ENCODE peak calls at places on chromosomes 7 and 10, in six cellular contexts. M, B, D, E, Q and G are unnamed samples.

GRCh38 chr10:11532329-11532728 is 79.1 kb downstream of the USP6NL start:
- DNase-seq in E (no peak), M (no peak), B (no peak), D (peak), Q (no peak), G (no peak)

GRCh38 chr10:132974249-132974796 is 32.0 kb upstream of the CFAP46 start:
- DNase-seq in E (no peak), D (no peak), M (no peak), B (no peak), Q (no peak), G (no peak)

GRCh38 chr10:131981429-131982184 is at the start of gene BNIP3:
- DNase-seq in B (peak), E (peak), Q (peak), M (peak), D (peak), G (peak)

GRCh38 chr10:60883187-60883586 is 60.8 kb downstream of the RHOBTB1 start:
- DNase-seq in M (peak), B (no peak), E (peak), Q (no peak), D (peak), G (no peak)

GRCh38 chr7:124688991-124689390 is 76.6 kb downstream of the GPR37 start:
- DNase-seq in D (no peak), B (peak), E (no peak), Q (peak), M (no peak), G (no peak)

GRCh38 chr10:112383325-112383724 is 9.4 kb downstream of the ACSL5 start:
- DNase-seq in E (no peak), M (no peak), D (peak), Q (peak), B (no peak), G (peak)

GRCh38 chr7:39735903-39736302 is 112.5 kb downstream of the RALA start:
- DNase-seq in B (no peak), Q (peak), D (peak), M (no peak), E (no peak), G (no peak)

GRCh38 chr10:74165530-74165901 is 14.5 kb downstream of the ADK start:
- DNase-seq in D (no peak), B (no peak), E (no peak), Q (no peak), M (no peak), G (no peak)

GRCh38 chr7:157673573-157673972 is 336.8 kb downstream of the DNAJB6 start:
- DNase-seq in M (no peak), D (no peak), Q (no peak), B (no peak), E (no peak), G (no peak)

GRCh38 chr10:129079705-129080104 is 387.3 kb upstream of the MGMT start:
- DNase-seq in E (no peak), Q (no peak), M (no peak), B (no peak), D (no peak), G (no peak)

GRCh38 chr7:105799006-105799405 is 77.4 kb downstream of the ATXN7L1 start:
- DNase-seq in M (no peak), E (no peak), B (no peak), D (no peak), Q (no peak), G (no peak)

GRCh38 chr10:59234814-59235429 is 58.5 kb downstream of the PHYHIPL start:
- DNase-seq in Q (peak), B (no peak), E (no peak), M (peak), D (peak), G (no peak)

GRCh38 chr7:36016648-36017047 is 136.4 kb upstream of the EEPD1 start:
- DNase-seq in E (no peak), D (no peak), B (no peak), Q (no peak), M (no peak), G (no peak)

GRCh38 chr7:2301510-2301860 is 12.8 kb downstream of the SNX8 start:
- DNase-seq in B (no peak), E (no peak), D (no peak), Q (peak), M (peak), G (no peak)

GRCh38 chr10:72935358-72935757 is 19.2 kb downstream of the PLA2G12B start:
- DNase-seq in B (no peak), M (no peak), E (no peak), D (no peak), Q (no peak), G (no peak)

GRCh38 chr10:70367195-70367796 is 15.1 kb downstream of the LRRC20 start:
- DNase-seq in E (no peak), M (peak), B (no peak), Q (peak), D (peak), G (no peak)

GRCh38 chr10:13823046-13823711 is 236.4 kb downstream of the PRPF18 start:
- DNase-seq in E (no peak), D (no peak), Q (no peak), M (no peak), B (no peak), G (no peak)

GRCh38 chr7:93316730-93317129 is 84.6 kb downstream of the VPS50 start:
- DNase-seq in D (no peak), Q (peak), B (no peak), E (no peak), M (no peak), G (no peak)

GRCh38 chr7:93115796-93116195 is 2.0 kb downstream of the SAMD9 start:
- DNase-seq in D (peak), B (peak), M (peak), Q (peak), E (no peak), G (peak)

GRCh38 chr7:32357535-32358277 is 132.5 kb downstream of the LSM5 start:
- DNase-seq in D (no peak), E (no peak), Q (no peak), M (peak), B (no peak), G (no peak)

GRCh38 chr10:121411006-121411405 is 187.2 kb downstream of the FGFR2 start:
- DNase-seq in Q (no peak), M (no peak), E (no peak), B (no peak), D (no peak), G (no peak)

GRCh38 chr7:27453702-27454405 is 208.8 kb downstream of the HIBADH start:
- DNase-seq in E (no peak), B (no peak), D (peak), M (no peak), Q (peak), G (no peak)

GRCh38 chr7:16028103-16028502 is 341.6 kb upstream of the MEOX2 start:
- DNase-seq in M (no peak), Q (peak), B (no peak), D (peak), E (no peak), G (peak)

GRCh38 chr10:31490858-31491504 is 172.0 kb downstream of the ZEB1 start:
- DNase-seq in D (peak), B (no peak), Q (peak), E (no peak), M (peak), G (peak)

GRCh38 chr10:100827819-100828743 is 82.7 kb downstream of the PAX2 start:
- DNase-seq in E (peak), Q (no peak), B (no peak), D (no peak), M (peak), G (no peak)

GRCh38 chr10:100829933-100830727 is 82.6 kb upstream of the SLF2 start:
- DNase-seq in E (peak), B (no peak), M (no peak), D (no peak), Q (no peak), G (no peak)

GRCh38 chr10:100828744-100829102 is 83.3 kb downstream of the PAX2 start:
- DNase-seq in D (no peak), Q (no peak), M (no peak), E (peak), B (no peak), G (no peak)

GRCh38 chr10:100830728-100831110 is 82.0 kb upstream of the SLF2 start:
- DNase-seq in B (no peak), M (no peak), D (no peak), Q (no peak), E (no peak), G (no peak)

DNA sequence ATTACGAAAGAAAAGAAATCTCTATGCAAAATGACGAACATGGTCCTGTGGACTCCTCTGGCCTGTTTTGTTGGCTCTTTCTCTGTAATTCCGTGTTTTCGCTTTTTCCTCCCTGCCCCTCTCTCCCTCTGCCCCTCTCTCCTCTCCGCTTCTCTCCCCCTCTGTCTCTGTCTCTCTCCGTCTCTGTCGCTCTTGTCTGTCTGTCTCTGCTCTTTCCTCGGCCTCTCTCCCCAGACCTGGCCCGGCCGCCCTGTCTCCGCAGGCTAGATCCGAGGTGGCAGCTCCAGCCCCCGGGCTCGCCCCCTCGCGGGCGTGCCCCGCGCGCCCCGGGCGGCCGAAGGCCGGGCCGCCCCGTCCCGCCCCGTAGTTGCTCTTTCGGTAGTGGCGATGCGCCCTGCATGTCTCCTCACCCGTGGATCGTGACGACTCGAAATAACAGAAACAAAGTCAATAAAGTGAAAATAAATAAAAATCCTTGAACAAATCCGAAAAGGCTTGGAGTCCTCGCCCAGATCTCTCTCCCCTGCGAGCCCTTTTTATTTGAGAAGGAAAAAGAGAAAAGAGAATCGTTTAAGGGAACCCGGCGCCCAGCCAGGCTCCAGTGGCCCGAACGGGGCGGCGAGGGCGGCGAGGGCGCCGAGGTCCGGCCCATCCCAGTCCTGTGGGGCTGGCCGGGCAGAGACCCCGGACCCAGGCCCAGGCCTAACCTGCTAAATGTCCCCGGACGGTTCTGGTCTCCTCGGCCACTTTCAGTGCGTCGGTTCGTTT is 83.5 kb upstream of the SLF2 start:
- DNase-seq in M (no peak), E (peak), Q (no peak), D (no peak), B (no peak), G (no peak)
- TF ChIP-seq CTCF in M (no peak), E (no peak), Q (no peak), D (no peak), B (no peak), G (no peak)

GRCh38 chr7:24704311-24704710 is 53.0 kb downstream of the GSDME start:
- DNase-seq in M (no peak), D (no peak), B (no peak), Q (no peak), E (no peak), G (no peak)

GRCh38 chr7:24701232-24701898 is 55.9 kb downstream of the GSDME start:
- DNase-seq in E (no peak), B (peak), Q (peak), D (peak), M (no peak), G (peak)

GRCh38 chr7:24701899-24702235 is 55.4 kb downstream of the GSDME start:
- DNase-seq in B (no peak), D (no peak), E (no peak), M (no peak), Q (no peak), G (no peak)

GRCh38 chr7:24703296-24703695 is 54.0 kb downstream of the GSDME start:
- DNase-seq in D (no peak), Q (no peak), E (no peak), B (peak), M (no peak), G (no peak)

DNA sequence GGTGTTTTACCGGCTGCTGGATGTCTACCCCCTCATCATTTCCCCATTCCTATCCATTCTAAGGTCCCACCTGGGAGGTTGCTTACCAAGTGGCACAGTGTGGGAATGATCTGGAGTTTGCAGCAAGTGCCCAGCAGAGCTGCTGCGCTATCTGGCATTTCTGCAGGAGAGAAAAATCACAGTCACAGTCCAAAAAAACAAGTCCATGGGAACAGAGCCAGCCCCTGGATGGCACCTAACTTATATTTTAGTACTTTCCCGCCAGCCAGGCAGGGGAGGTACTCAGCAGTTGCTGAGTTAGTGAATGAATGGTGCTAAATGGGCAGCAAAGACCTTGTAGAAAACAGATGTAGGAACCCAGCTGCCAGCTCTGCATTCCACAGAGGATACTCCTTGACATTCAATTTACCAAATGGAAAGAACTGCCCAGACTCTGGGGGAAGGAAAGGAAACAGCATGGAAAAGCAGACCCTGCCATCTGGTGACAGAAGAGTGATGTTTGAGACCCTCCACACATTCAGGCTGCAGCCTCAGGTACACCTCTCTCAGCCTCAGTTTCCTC is 54.5 kb downstream of the GSDME start:
- DNase-seq in M (no peak), Q (peak), B (no peak), D (peak), E (no peak), G (peak)
- TF ChIP-seq CTCF in M (no peak), Q (no peak), B (no peak), D (no peak), E (no peak), G (no peak)

DNA sequence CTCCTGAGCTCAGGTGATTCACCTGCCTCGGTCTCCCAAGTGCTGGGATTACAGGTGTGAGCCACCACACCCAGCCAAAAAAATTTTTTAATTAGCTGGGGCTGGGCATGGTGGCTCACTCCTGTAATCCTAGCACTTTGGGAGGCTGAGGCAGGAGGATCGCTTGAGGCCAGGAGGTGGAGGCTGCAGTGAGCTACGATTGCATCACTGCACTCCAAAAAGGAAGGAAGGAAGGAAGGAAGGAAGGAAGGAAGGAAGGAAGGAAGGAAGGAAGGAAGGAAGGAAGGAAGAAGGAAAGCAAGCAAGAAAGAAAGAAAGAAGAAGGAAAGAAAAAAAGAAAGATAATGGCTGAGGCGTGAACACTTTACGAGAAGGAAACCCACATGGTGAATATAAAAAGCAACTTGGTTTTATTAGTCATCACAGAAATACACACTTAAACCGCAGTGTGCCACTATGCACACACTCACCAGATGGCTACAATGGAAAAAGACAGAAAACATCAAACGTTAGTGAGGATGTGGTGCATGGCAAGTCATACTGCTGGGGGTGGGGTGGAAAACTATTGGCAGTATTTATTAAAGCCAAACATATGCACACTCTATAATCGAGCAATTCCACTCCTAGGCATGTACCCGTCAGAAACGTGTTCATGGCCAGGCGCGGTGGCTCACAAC is 4.4 kb upstream of the CCL26 start:
- DNase-seq in B (no peak), D (peak), M (peak), E (no peak), Q (peak), G (peak)
- TF ChIP-seq CTCF in B (no peak), D (no peak), M (no peak), E (no peak), Q (peak), G (no peak)

DNA sequence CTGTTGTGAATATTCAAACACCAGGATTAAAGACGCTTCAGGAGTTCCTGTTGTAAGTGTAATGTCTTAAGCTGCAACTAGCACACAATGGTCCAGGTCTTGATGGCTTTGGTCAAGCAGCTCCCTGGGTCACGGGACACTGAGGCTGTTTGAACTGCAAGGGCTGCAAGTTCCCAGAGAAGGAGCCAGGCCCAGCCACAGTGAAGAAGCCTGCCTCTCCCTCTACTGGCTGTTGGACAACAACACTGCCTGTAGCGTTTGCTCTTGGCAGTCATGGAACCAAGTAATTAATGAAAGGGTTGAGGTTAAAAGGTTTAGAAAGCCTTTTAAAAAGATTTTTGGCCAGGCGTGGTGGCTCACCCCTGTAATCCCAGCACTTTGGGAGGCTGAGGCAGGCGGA is 31.9 kb upstream of the GUSB start:
- DNase-seq in E (no peak), M (peak), Q (peak), B (no peak), D (peak), G (no peak)
- TF ChIP-seq CTCF in E (no peak), M (peak), Q (peak), B (peak), D (peak), G (peak)

DNA sequence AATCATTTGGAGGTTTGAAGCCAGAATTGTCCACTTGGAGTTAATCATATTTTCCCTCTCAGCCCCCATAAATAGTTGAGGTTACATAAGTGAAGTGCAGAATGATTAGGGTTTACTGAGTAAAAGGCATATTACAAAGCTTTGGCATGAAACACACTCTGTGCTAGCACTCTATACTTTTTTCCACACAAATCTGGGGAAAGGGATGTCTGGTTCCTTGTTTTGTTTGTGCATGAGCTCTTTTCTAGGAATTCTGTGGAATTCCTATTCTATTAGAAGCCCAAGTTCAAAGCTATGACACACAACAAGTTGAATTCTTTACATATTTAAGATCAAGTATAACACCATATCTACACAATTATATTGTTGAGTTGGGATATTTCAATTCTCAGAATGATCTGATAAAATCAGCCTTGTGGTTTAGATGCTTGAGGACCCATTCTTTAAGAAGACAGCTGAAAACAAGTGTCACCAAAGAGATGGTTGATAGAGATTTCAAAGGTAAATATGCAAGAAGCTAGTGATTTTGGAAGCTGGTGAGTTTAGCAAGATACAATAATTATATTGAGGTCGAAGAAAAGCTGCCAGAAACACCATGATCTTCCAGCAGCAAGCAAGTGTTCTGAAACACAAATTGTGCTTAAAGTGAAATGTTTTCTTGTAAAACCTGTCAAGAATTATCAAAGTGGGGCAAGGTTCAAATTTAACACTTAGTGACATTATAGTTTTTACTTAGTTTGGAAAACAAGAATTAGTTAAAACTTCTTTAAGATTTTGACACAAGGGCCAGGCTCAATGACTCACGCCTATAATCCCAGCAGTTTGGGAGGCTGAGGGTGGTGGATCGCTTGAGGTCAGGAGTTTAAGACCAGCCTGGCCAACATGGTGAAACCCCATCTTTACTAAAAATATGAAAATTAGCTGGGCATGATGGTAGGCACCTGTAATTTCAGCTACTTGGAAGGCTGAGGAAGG is 122.6 kb downstream of the INHBA start:
- DNase-seq in B (peak), Q (peak), M (peak), E (no peak), D (peak), G (peak)
- TF ChIP-seq CTCF in B (no peak), Q (no peak), M (no peak), E (no peak), D (no peak), G (no peak)

GRCh38 chr10:4512557-4513286 is 313.3 kb upstream of the AKR1E2 start:
- DNase-seq in B (no peak), D (peak), E (no peak), M (peak), Q (peak), G (no peak)
- TF ChIP-seq CTCF in B (peak), D (peak), E (no peak), M (peak), Q (peak), G (peak)